ENCODE peak calls at places on chromosomes 5 and 9, in four cellular contexts. One of them, this sample, is unnamed.

GRCh38 chr9:136546697-136547481 is 1.0 kb upstream of the NOTCH1 start:
- DNase-seq in NCI-H460: peak; percentile 47
- DNase-seq in lower leg skin: peak; percentile 94
- DNase-seq in stimulated activated CD4-positive, alpha-beta T cell treated with anti-CD3 and anti-CD28 coated beads, TNF-alpha, amount 100 ng/mL, for 1 hour: peak; percentile 39
- DNase-seq in this sample: peak; percentile 53

GRCh38 chr5:78753093-78753531 is 104.5 kb upstream of the LHFPL2 start:
- DNase-seq in NCI-H460: no peak
- DNase-seq in lower leg skin: no peak
- DNase-seq in stimulated activated CD4-positive, alpha-beta T cell treated with anti-CD3 and anti-CD28 coated beads, TNF-alpha, amount 100 ng/mL, for 1 hour: no peak
- DNase-seq in this sample: no peak

GRCh38 chr5:132417010-132417439 is 47.5 kb downstream of the SLC22A5 start:
- DNase-seq in NCI-H460: no peak
- DNase-seq in lower leg skin: no peak
- DNase-seq in stimulated activated CD4-positive, alpha-beta T cell treated with anti-CD3 and anti-CD28 coated beads, TNF-alpha, amount 100 ng/mL, for 1 hour: no peak
- DNase-seq in this sample: no peak

GRCh38 chr9:106403081-106403480 is 459.9 kb upstream of the ZNF462 start:
- DNase-seq in NCI-H460: no peak
- DNase-seq in lower leg skin: no peak
- DNase-seq in stimulated activated CD4-positive, alpha-beta T cell treated with anti-CD3 and anti-CD28 coated beads, TNF-alpha, amount 100 ng/mL, for 1 hour: no peak
- DNase-seq in this sample: no peak

GRCh38 chr5:142201471-142201887 is 92.9 kb downstream of the NDFIP1 start:
- DNase-seq in NCI-H460: no peak
- DNase-seq in lower leg skin: no peak
- DNase-seq in stimulated activated CD4-positive, alpha-beta T cell treated with anti-CD3 and anti-CD28 coated beads, TNF-alpha, amount 100 ng/mL, for 1 hour: no peak
- DNase-seq in this sample: peak; percentile 75

GRCh38 chr5:151906246-151906645 is 18.4 kb downstream of the GLRA1 start:
- DNase-seq in NCI-H460: no peak
- DNase-seq in lower leg skin: no peak
- DNase-seq in stimulated activated CD4-positive, alpha-beta T cell treated with anti-CD3 and anti-CD28 coated beads, TNF-alpha, amount 100 ng/mL, for 1 hour: no peak
- DNase-seq in this sample: no peak

GRCh38 chr5:176533894-176534611 is 3.1 kb downstream of the RNF44 start:
- DNase-seq in NCI-H460: no peak
- DNase-seq in lower leg skin: no peak
- DNase-seq in stimulated activated CD4-positive, alpha-beta T cell treated with anti-CD3 and anti-CD28 coated beads, TNF-alpha, amount 100 ng/mL, for 1 hour: no peak
- DNase-seq in this sample: no peak

GRCh38 chr5:80491296-80491695 is 3.4 kb downstream of the FAM151B start:
- DNase-seq in NCI-H460: no peak
- DNase-seq in lower leg skin: no peak
- DNase-seq in stimulated activated CD4-positive, alpha-beta T cell treated with anti-CD3 and anti-CD28 coated beads, TNF-alpha, amount 100 ng/mL, for 1 hour: no peak
- DNase-seq in this sample: no peak

GRCh38 chr5:109917154-109917546 is 227.4 kb downstream of the MAN2A1 start:
- DNase-seq in NCI-H460: no peak
- DNase-seq in lower leg skin: no peak
- DNase-seq in stimulated activated CD4-positive, alpha-beta T cell treated with anti-CD3 and anti-CD28 coated beads, TNF-alpha, amount 100 ng/mL, for 1 hour: no peak
- DNase-seq in this sample: no peak

GRCh38 chr9:109602987-109603386 is 104.9 kb upstream of the PTPN3 start:
- DNase-seq in NCI-H460: no peak
- DNase-seq in lower leg skin: no peak
- DNase-seq in stimulated activated CD4-positive, alpha-beta T cell treated with anti-CD3 and anti-CD28 coated beads, TNF-alpha, amount 100 ng/mL, for 1 hour: no peak
- DNase-seq in this sample: no peak

GRCh38 chr5:173641171-173641570 is 24.7 kb upstream of the BOD1 start:
- DNase-seq in NCI-H460: no peak
- DNase-seq in lower leg skin: peak; percentile 37
- DNase-seq in stimulated activated CD4-positive, alpha-beta T cell treated with anti-CD3 and anti-CD28 coated beads, TNF-alpha, amount 100 ng/mL, for 1 hour: no peak
- DNase-seq in this sample: no peak

GRCh38 chr5:172723508-172723907 is 47.5 kb downstream of the DUSP1 start:
- DNase-seq in NCI-H460: no peak
- DNase-seq in lower leg skin: no peak
- DNase-seq in stimulated activated CD4-positive, alpha-beta T cell treated with anti-CD3 and anti-CD28 coated beads, TNF-alpha, amount 100 ng/mL, for 1 hour: no peak
- DNase-seq in this sample: no peak

GRCh38 chr9:86731511-86731993 is 215.8 kb downstream of the GAS1 start:
- DNase-seq in NCI-H460: no peak
- DNase-seq in lower leg skin: no peak
- DNase-seq in stimulated activated CD4-positive, alpha-beta T cell treated with anti-CD3 and anti-CD28 coated beads, TNF-alpha, amount 100 ng/mL, for 1 hour: no peak
- DNase-seq in this sample: no peak

GRCh38 chr5:137398751-137399150 is 100.4 kb downstream of the SPOCK1 start:
- DNase-seq in NCI-H460: no peak
- DNase-seq in lower leg skin: no peak
- DNase-seq in stimulated activated CD4-positive, alpha-beta T cell treated with anti-CD3 and anti-CD28 coated beads, TNF-alpha, amount 100 ng/mL, for 1 hour: no peak
- DNase-seq in this sample: no peak

GRCh38 chr5:111968459-111968858 is 211.5 kb upstream of the NREP start:
- DNase-seq in NCI-H460: no peak
- DNase-seq in lower leg skin: no peak
- DNase-seq in stimulated activated CD4-positive, alpha-beta T cell treated with anti-CD3 and anti-CD28 coated beads, TNF-alpha, amount 100 ng/mL, for 1 hour: no peak
- DNase-seq in this sample: no peak

GRCh38 chr9:129164246-129164930 is 13.7 kb downstream of the IER5L start:
- DNase-seq in NCI-H460: no peak
- DNase-seq in lower leg skin: no peak
- DNase-seq in stimulated activated CD4-positive, alpha-beta T cell treated with anti-CD3 and anti-CD28 coated beads, TNF-alpha, amount 100 ng/mL, for 1 hour: no peak
- DNase-seq in this sample: no peak

GRCh38 chr5:80198399-80198798 is 57.4 kb downstream of the SERINC5 start:
- DNase-seq in NCI-H460: no peak
- DNase-seq in lower leg skin: no peak
- DNase-seq in stimulated activated CD4-positive, alpha-beta T cell treated with anti-CD3 and anti-CD28 coated beads, TNF-alpha, amount 100 ng/mL, for 1 hour: no peak
- DNase-seq in this sample: no peak

GRCh38 chr9:34546834-34547827 is 24.3 kb upstream of the ENHO start:
- DNase-seq in NCI-H460: peak; percentile 33
- DNase-seq in lower leg skin: peak; percentile 90
- DNase-seq in stimulated activated CD4-positive, alpha-beta T cell treated with anti-CD3 and anti-CD28 coated beads, TNF-alpha, amount 100 ng/mL, for 1 hour: peak; percentile 29
- DNase-seq in this sample: peak; percentile 38

GRCh38 chr5:178180141-178180863 is 6.9 kb downstream of the GMCL2 start:
- DNase-seq in NCI-H460: no peak
- DNase-seq in lower leg skin: no peak
- DNase-seq in stimulated activated CD4-positive, alpha-beta T cell treated with anti-CD3 and anti-CD28 coated beads, TNF-alpha, amount 100 ng/mL, for 1 hour: no peak
- DNase-seq in this sample: no peak

GRCh38 chr9:121778252-121779225 is 127.1 kb downstream of the DAB2IP start:
- DNase-seq in NCI-H460: no peak
- DNase-seq in lower leg skin: peak; percentile 54
- DNase-seq in stimulated activated CD4-positive, alpha-beta T cell treated with anti-CD3 and anti-CD28 coated beads, TNF-alpha, amount 100 ng/mL, for 1 hour: no peak
- DNase-seq in this sample: no peak

GRCh38 chr5:178165585-178165984 is 11.9 kb upstream of the NHP2 start:
- DNase-seq in NCI-H460: no peak
- DNase-seq in lower leg skin: no peak
- DNase-seq in stimulated activated CD4-positive, alpha-beta T cell treated with anti-CD3 and anti-CD28 coated beads, TNF-alpha, amount 100 ng/mL, for 1 hour: no peak
- DNase-seq in this sample: no peak

GRCh38 chr5:170131235-170131634 is 25.5 kb downstream of the FOXI1 start:
- DNase-seq in NCI-H460: no peak
- DNase-seq in lower leg skin: peak; percentile 70
- DNase-seq in stimulated activated CD4-positive, alpha-beta T cell treated with anti-CD3 and anti-CD28 coated beads, TNF-alpha, amount 100 ng/mL, for 1 hour: no peak
- DNase-seq in this sample: no peak

GRCh38 chr5:170056561-170057267 is 49.0 kb upstream of the FOXI1 start:
- DNase-seq in NCI-H460: no peak
- DNase-seq in lower leg skin: peak; percentile 71
- DNase-seq in stimulated activated CD4-positive, alpha-beta T cell treated with anti-CD3 and anti-CD28 coated beads, TNF-alpha, amount 100 ng/mL, for 1 hour: no peak
- DNase-seq in this sample: no peak

GRCh38 chr9:127187231-127187956 is 65.0 kb upstream of the ANGPTL2 start:
- DNase-seq in NCI-H460: peak; percentile 91
- DNase-seq in lower leg skin: peak; percentile 91
- DNase-seq in stimulated activated CD4-positive, alpha-beta T cell treated with anti-CD3 and anti-CD28 coated beads, TNF-alpha, amount 100 ng/mL, for 1 hour: no peak
- DNase-seq in this sample: peak; percentile 96

GRCh38 chr5:72951850-72952468 is 3.9 kb upstream of the FCHO2 start:
- DNase-seq in NCI-H460: peak; percentile 67
- DNase-seq in lower leg skin: no peak
- DNase-seq in stimulated activated CD4-positive, alpha-beta T cell treated with anti-CD3 and anti-CD28 coated beads, TNF-alpha, amount 100 ng/mL, for 1 hour: no peak
- DNase-seq in this sample: no peak

GRCh38 chr5:124669956-124670671 is 76.3 kb downstream of the ZNF608 start:
- DNase-seq in NCI-H460: no peak
- DNase-seq in lower leg skin: no peak
- DNase-seq in stimulated activated CD4-positive, alpha-beta T cell treated with anti-CD3 and anti-CD28 coated beads, TNF-alpha, amount 100 ng/mL, for 1 hour: no peak
- DNase-seq in this sample: no peak

GRCh38 chr5:38258319-38259061 is at the start of gene EGFLAM:
- DNase-seq in NCI-H460: no peak
- DNase-seq in lower leg skin: no peak
- DNase-seq in stimulated activated CD4-positive, alpha-beta T cell treated with anti-CD3 and anti-CD28 coated beads, TNF-alpha, amount 100 ng/mL, for 1 hour: no peak
- DNase-seq in this sample: no peak

GRCh38 chr9:124365045-124365444 is 50.2 kb downstream of the PSMB7 start:
- DNase-seq in NCI-H460: no peak
- DNase-seq in lower leg skin: no peak
- DNase-seq in stimulated activated CD4-positive, alpha-beta T cell treated with anti-CD3 and anti-CD28 coated beads, TNF-alpha, amount 100 ng/mL, for 1 hour: no peak
- DNase-seq in this sample: no peak

GRCh38 chr5:34556514-34556782 is 99.7 kb upstream of the RAI14 start:
- DNase-seq in NCI-H460: no peak
- DNase-seq in lower leg skin: no peak
- DNase-seq in stimulated activated CD4-positive, alpha-beta T cell treated with anti-CD3 and anti-CD28 coated beads, TNF-alpha, amount 100 ng/mL, for 1 hour: no peak
- DNase-seq in this sample: no peak

GRCh38 chr9:135797507-135798302 is 95.7 kb downstream of the KCNT1 start:
- DNase-seq in NCI-H460: peak; percentile 30
- DNase-seq in lower leg skin: no peak
- DNase-seq in stimulated activated CD4-positive, alpha-beta T cell treated with anti-CD3 and anti-CD28 coated beads, TNF-alpha, amount 100 ng/mL, for 1 hour: peak; percentile 9
- DNase-seq in this sample: peak; percentile 16

GRCh38 chr5:54725391-54726280 is 208.1 kb downstream of the SNX18 start:
- DNase-seq in NCI-H460: no peak
- DNase-seq in lower leg skin: no peak
- DNase-seq in stimulated activated CD4-positive, alpha-beta T cell treated with anti-CD3 and anti-CD28 coated beads, TNF-alpha, amount 100 ng/mL, for 1 hour: no peak
- DNase-seq in this sample: no peak

GRCh38 chr5:169545762-169546161 is 37.8 kb upstream of the SPDL1 start:
- DNase-seq in NCI-H460: no peak
- DNase-seq in lower leg skin: no peak
- DNase-seq in stimulated activated CD4-positive, alpha-beta T cell treated with anti-CD3 and anti-CD28 coated beads, TNF-alpha, amount 100 ng/mL, for 1 hour: no peak
- DNase-seq in this sample: no peak

GRCh38 chr9:113963017-113963620 is 87.0 kb downstream of the ZNF618 start:
- DNase-seq in NCI-H460: peak; percentile 6
- DNase-seq in lower leg skin: peak; percentile 81
- DNase-seq in stimulated activated CD4-positive, alpha-beta T cell treated with anti-CD3 and anti-CD28 coated beads, TNF-alpha, amount 100 ng/mL, for 1 hour: no peak
- DNase-seq in this sample: no peak

GRCh38 chr9:101467690-101468089 is 32.1 kb upstream of the ALDOB start:
- DNase-seq in NCI-H460: no peak
- DNase-seq in lower leg skin: no peak
- DNase-seq in stimulated activated CD4-positive, alpha-beta T cell treated with anti-CD3 and anti-CD28 coated beads, TNF-alpha, amount 100 ng/mL, for 1 hour: no peak
- DNase-seq in this sample: no peak

GRCh38 chr5:71533614-71534013 is 53.5 kb upstream of the MCCC2 start:
- DNase-seq in NCI-H460: peak; percentile 44
- DNase-seq in lower leg skin: no peak
- DNase-seq in stimulated activated CD4-positive, alpha-beta T cell treated with anti-CD3 and anti-CD28 coated beads, TNF-alpha, amount 100 ng/mL, for 1 hour: no peak
- DNase-seq in this sample: peak; percentile 10

GRCh38 chr5:57824047-57824446 is 341.4 kb upstream of the ACTBL2 start:
- DNase-seq in NCI-H460: no peak
- DNase-seq in lower leg skin: no peak
- DNase-seq in stimulated activated CD4-positive, alpha-beta T cell treated with anti-CD3 and anti-CD28 coated beads, TNF-alpha, amount 100 ng/mL, for 1 hour: no peak
- DNase-seq in this sample: no peak

GRCh38 chr5:149697001-149697400 is 33.1 kb upstream of the PPARGC1B start:
- DNase-seq in NCI-H460: no peak
- DNase-seq in lower leg skin: no peak
- DNase-seq in stimulated activated CD4-positive, alpha-beta T cell treated with anti-CD3 and anti-CD28 coated beads, TNF-alpha, amount 100 ng/mL, for 1 hour: no peak
- DNase-seq in this sample: no peak